ENCODE peak calls at places on chromosomes 7 and 10, in five cellular contexts. I is brain microvascular endothelial cell, W is OCI-LY7, L is ascending aorta, E is upper lobe of right lung. A is an unnamed sample.

GRCh38 chr10:63520463-63521388 is 475 bp upstream of the REEP3 start:
- DNase-seq in I (peak), W (peak), L (peak), E (peak), A (peak)

GRCh38 chr7:130793855-130794618 is 60.0 kb upstream of the KLF14 start:
- DNase-seq in I (peak), W (no peak), L (no peak), E (no peak), A (no peak)

GRCh38 chr10:69470463-69471163 is 19.3 kb downstream of the TSPAN15 start:
- DNase-seq in I (no peak), W (no peak), L (no peak), E (no peak), A (no peak)

GRCh38 chr10:26861326-26861998 is 704 bp upstream of the ABI1 start:
- DNase-seq in I (no peak), W (no peak), L (no peak), E (no peak), A (no peak)

GRCh38 chr7:17403996-17404395 is 105.5 kb downstream of the AHR start:
- DNase-seq in I (peak), W (no peak), L (no peak), E (no peak), A (no peak)

GRCh38 chr7:158327571-158328180 is 259.9 kb downstream of the PTPRN2 start:
- DNase-seq in I (no peak), W (no peak), L (no peak), E (no peak), A (no peak)

GRCh38 chr10:130737622-130738021 is 573.9 kb downstream of the TCERG1L start:
- DNase-seq in I (no peak), W (no peak), L (peak), E (no peak), A (no peak)

GRCh38 chr10:113895018-113895417 is 40.6 kb downstream of the NHLRC2 start:
- DNase-seq in I (no peak), W (no peak), L (no peak), E (no peak), A (no peak)

GRCh38 chr7:80681272-80681885 is 42.9 kb downstream of the CD36 start:
- DNase-seq in I (peak), W (no peak), L (no peak), E (no peak), A (no peak)

GRCh38 chr10:78335691-78336401 is 302.2 kb downstream of the RPS24 start:
- DNase-seq in I (peak), W (no peak), L (peak), E (no peak), A (no peak)

GRCh38 chr7:42940985-42941847 is 9.0 kb downstream of the MRPL32 start:
- DNase-seq in I (peak), W (peak), L (peak), E (peak), A (peak)

GRCh38 chr10:22629843-22630228 is 84.5 kb downstream of the PIP4K2A start:
- DNase-seq in I (no peak), W (no peak), L (no peak), E (no peak), A (no peak)

GRCh38 chr7:107253599-107253998 is 84.8 kb downstream of the HBP1 start:
- DNase-seq in I (no peak), W (no peak), L (no peak), E (no peak), A (no peak)

GRCh38 chr10:103276941-103277712 is at the start of gene INA:
- DNase-seq in I (no peak), W (no peak), L (no peak), E (no peak), A (no peak)

GRCh38 chr7:40134428-40135423 is at the start of the genes MPLKIP and SUGCT:
- DNase-seq in I (peak), W (peak), L (peak), E (peak), A (peak)

GRCh38 chr10:3323865-3324498 is 151.4 kb upstream of the PITRM1 start:
- DNase-seq in I (no peak), W (no peak), L (no peak), E (no peak), A (no peak)

GRCh38 chr10:132774905-132775863 is 10.8 kb downstream of the NKX6-2 start:
- DNase-seq in I (no peak), W (no peak), L (no peak), E (no peak), A (no peak)

GRCh38 chr7:149669121-149669818 is 104.1 kb downstream of the ZNF467 start:
- DNase-seq in I (no peak), W (peak), L (no peak), E (no peak), A (no peak)

GRCh38 chr10:77081411-77082010 is 556.1 kb downstream of the KCNMA1 start:
- DNase-seq in I (no peak), W (no peak), L (no peak), E (no peak), A (no peak)

GRCh38 chr10:90885176-90885575 is 13.4 kb downstream of the RPP30 start:
- DNase-seq in I (peak), W (no peak), L (no peak), E (no peak), A (no peak)

GRCh38 chr10:121683366-121683765 is 85.1 kb upstream of the FGFR2 start:
- DNase-seq in I (no peak), W (no peak), L (no peak), E (no peak), A (no peak)

GRCh38 chr7:127629268-127629854 is 11.4 kb upstream of the PAX4 start:
- DNase-seq in I (no peak), W (peak), L (no peak), E (no peak), A (no peak)

GRCh38 chr7:289756-290553 is at the start of gene FOXL3:
- DNase-seq in I (no peak), W (no peak), L (peak), E (peak), A (no peak)

GRCh38 chr10:48364659-48365405 is 58.4 kb downstream of the MAPK8 start:
- DNase-seq in I (peak), W (no peak), L (no peak), E (no peak), A (no peak)

GRCh38 chr10:93816123-93816747 is 58.5 kb downstream of the LGI1 start:
- DNase-seq in I (peak), W (peak), L (peak), E (peak), A (peak)

GRCh38 chr10:6707329-6707728 is 127.3 kb upstream of the PRKCQ start:
- DNase-seq in I (no peak), W (no peak), L (no peak), E (no peak), A (no peak)

GRCh38 chr10:73495884-73496674 is at the start of gene PPP3CB:
- DNase-seq in I (peak), W (peak), L (peak), E (peak), A (peak)

GRCh38 chr10:98446656-98447221 is at the start of gene HPS1:
- DNase-seq in I (peak), W (peak), L (peak), E (peak), A (peak)

GRCh38 chr7:18202315-18203045 is 174.8 kb upstream of the PRPS1L1 start:
- DNase-seq in I (no peak), W (peak), L (no peak), E (no peak), A (no peak)

DNA sequence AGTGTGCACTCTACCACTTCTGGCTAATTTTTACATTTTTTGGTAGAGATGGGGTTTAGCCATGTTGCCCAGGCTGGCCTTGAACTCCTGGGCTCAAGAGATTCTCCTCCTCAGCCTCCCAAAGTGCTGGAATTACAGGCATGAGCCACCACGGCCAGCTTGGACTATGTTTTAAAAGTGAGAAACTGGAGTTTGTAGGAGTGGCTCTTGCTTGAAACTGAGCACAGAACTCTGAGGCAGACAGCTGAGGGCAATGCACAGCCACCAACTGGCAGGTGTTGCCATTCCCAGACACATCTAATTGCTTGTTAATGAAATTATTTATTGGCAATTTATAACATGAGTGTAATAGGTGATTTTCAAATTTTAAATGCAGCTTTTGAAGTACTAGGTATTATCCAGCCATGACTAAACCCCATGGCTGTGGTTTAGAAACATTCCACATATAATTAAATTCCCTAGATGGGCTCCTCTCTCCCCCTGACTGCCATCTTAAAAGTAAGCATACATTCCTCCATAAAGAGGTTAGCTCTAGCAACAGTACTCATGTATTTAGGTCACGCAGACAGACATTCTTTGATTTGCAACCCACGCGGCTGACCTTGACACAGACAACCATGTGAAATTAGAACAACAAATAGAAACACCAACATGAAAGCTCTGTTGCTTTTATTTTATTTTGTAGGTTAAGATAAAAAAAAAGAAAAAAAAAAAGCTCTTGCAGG is 19.8 kb downstream of the PANK1 start:
- DNase-seq in I (peak), W (no peak), L (no peak), E (no peak), A (no peak)
- H3K27ac ChIP-seq in I (peak), W (no peak), L (no peak), E (no peak), A (no peak)

GRCh38 chr7:94980418-94981142 is 73.2 kb downstream of the PPP1R9A start:
- DNase-seq in I (no peak), W (no peak), L (no peak), E (no peak), A (no peak)
- H3K27ac ChIP-seq in I (no peak), W (no peak), L (no peak), E (no peak), A (no peak)

GRCh38 chr7:129492406-129492805 is 9.9 kb upstream of the SMKR1 start:
- DNase-seq in I (no peak), W (no peak), L (no peak), E (no peak), A (no peak)

GRCh38 chr7:129495987-129496386 is 6.3 kb upstream of the SMKR1 start:
- DNase-seq in I (no peak), W (no peak), L (no peak), E (no peak), A (no peak)

GRCh38 chr7:129494041-129494440 is 8.3 kb upstream of the SMKR1 start:
- DNase-seq in I (peak), W (no peak), L (no peak), E (no peak), A (no peak)

GRCh38 chr7:129496653-129497052 is 5.7 kb upstream of the SMKR1 start:
- DNase-seq in I (no peak), W (no peak), L (no peak), E (no peak), A (no peak)

GRCh38 chr7:129493555-129493954 is 8.8 kb upstream of the SMKR1 start:
- DNase-seq in I (peak), W (no peak), L (no peak), E (no peak), A (no peak)
- H3K27ac ChIP-seq in I (peak), W (no peak), L (no peak), E (no peak), A (no peak)

DNA sequence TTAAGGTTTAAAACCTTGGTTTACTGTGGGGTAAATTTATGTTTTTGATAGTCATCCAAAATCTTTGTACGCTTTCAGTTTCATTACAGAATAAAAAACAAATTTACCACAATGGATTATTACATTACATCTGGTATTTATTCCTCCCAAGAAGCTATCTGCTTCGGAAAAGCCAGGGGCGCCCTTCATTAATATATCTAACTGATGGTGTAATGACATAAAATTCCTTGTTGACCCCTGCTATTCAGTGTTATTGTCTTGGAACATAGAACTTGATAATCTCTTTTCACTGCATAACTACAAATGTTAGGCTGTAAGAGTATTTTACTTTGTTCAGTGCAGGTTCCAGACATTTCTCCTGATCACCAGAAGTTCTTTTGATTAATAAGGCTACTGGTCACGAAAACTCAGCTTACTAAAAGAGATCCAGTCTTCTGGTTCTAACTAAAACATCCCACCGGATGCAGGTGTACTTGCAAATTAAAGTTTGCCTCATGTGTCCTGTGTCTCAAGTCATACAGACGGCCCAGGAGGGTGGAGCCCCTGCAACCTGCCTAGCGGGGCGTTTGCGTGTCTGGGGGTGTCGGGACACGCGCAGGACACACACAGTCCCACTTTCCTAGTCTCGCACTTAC is 570 bp upstream of the GLCCI1 start:
- DNase-seq in I (no peak), W (no peak), L (no peak), E (no peak), A (no peak)
- H3K27ac ChIP-seq in I (no peak), W (peak), L (peak), E (peak), A (peak)

A was measured in left lung.